ENCODE peak calls at places on chromosomes 11 and 22, in nine cellular contexts. E is SK-N-SH, N is pancreas, L is fibroblast of lung, H is cardiac muscle cell, F is colonic mucosa, K is adrenal gland, D is psoas muscle, A is left lung. Q is an unnamed sample.

GRCh38 chr11:65504671-65505433 is 6.0 kb downstream of the MALAT1 start:
- DNase-seq in H (no peak), N (no peak), D (no peak), F (no peak), A (no peak), L (peak), E (no peak), K (peak), Q (no peak)

GRCh38 chr22:33853200-33854097 is 66.8 kb downstream of the LARGE1 start:
- DNase-seq in E (peak), L (peak), A (no peak), D (peak), N (peak), K (peak), F (peak), H (peak), Q (peak)

GRCh38 chr11:117936973-117937372 is 7.8 kb upstream of the TMPRSS13 start:
- DNase-seq in H (no peak), L (no peak), N (no peak), E (no peak), D (no peak), A (no peak), F (no peak), K (no peak), Q (no peak)

GRCh38 chr22:45878901-45879551 is 97.9 kb downstream of the WNT7B start:
- DNase-seq in F (no peak), D (no peak), L (no peak), N (no peak), A (peak), E (no peak), H (no peak), K (no peak), Q (peak)

GRCh38 chr11:14414470-14415461 is 55.8 kb upstream of the RRAS2 start:
- DNase-seq in H (no peak), L (peak), N (no peak), E (no peak), K (no peak), A (no peak), F (no peak), D (no peak), Q (no peak)

GRCh38 chr11:110951609-110952008 is 239.4 kb upstream of the ARHGAP20 start:
- DNase-seq in D (no peak), K (no peak), A (no peak), E (no peak), L (no peak), N (no peak), F (no peak), H (no peak), Q (no peak)

GRCh38 chr11:36400768-36401455 is 104.8 kb downstream of the PRR5L start:
- DNase-seq in K (no peak), D (no peak), N (no peak), E (no peak), H (no peak), L (no peak), A (peak), F (no peak), Q (no peak)

GRCh38 chr11:134660416-134660815 is 248.4 kb upstream of the B3GAT1 start:
- DNase-seq in A (no peak), K (no peak), H (no peak), L (no peak), N (no peak), F (no peak), D (no peak), E (no peak), Q (no peak)

GRCh38 chr22:23075525-23076216 is 5.4 kb downstream of the GNAZ start:
- DNase-seq in H (no peak), L (no peak), E (no peak), F (no peak), N (no peak), A (peak), K (peak), D (peak), Q (no peak)

GRCh38 chr11:75276696-75277095 is 36.1 kb downstream of the TPBGL start:
- DNase-seq in E (no peak), L (no peak), K (no peak), H (no peak), N (no peak), F (no peak), A (no peak), D (no peak), Q (no peak)

GRCh38 chr22:26330971-26331625 is 98.0 kb upstream of the ASPHD2 start:
- DNase-seq in K (peak), D (no peak), A (no peak), N (peak), E (peak), L (peak), F (peak), H (peak), Q (no peak)

GRCh38 chr22:30474683-30475424 is 3.0 kb upstream of the SEC14L3 start:
- DNase-seq in E (no peak), F (no peak), N (peak), A (no peak), D (no peak), H (no peak), K (no peak), L (no peak), Q (no peak)

GRCh38 chr11:46248270-46249102 is 29.0 kb upstream of the CREB3L1 start:
- DNase-seq in D (no peak), N (no peak), F (no peak), H (no peak), E (no peak), K (peak), A (no peak), L (peak), Q (no peak)

GRCh38 chr22:44448271-44448780 is 49.7 kb downstream of the RTL6 start:
- DNase-seq in L (peak), A (peak), K (peak), F (no peak), N (no peak), E (peak), D (peak), H (no peak), Q (no peak)

GRCh38 chr11:69207165-69207889 is 51.6 kb downstream of the SMIM38 start:
- DNase-seq in D (no peak), N (no peak), A (no peak), H (no peak), L (no peak), E (no peak), F (no peak), K (no peak), Q (peak)

GRCh38 chr11:134330611-134331564 is 900 bp upstream of the GLB1L2 start:
- DNase-seq in H (no peak), L (no peak), N (no peak), K (no peak), A (no peak), F (no peak), D (no peak), E (no peak), Q (no peak)

GRCh38 chr11:114892381-114893197 is 214.3 kb downstream of the NXPE2 start:
- DNase-seq in N (no peak), K (no peak), H (no peak), D (no peak), F (peak), A (no peak), L (no peak), E (peak), Q (no peak)

GRCh38 chr11:2595205-2595604 is 104.6 kb downstream of the KCNQ1OT1 start:
- DNase-seq in A (no peak), D (no peak), K (no peak), H (no peak), F (no peak), E (no peak), N (no peak), L (no peak), Q (no peak)

GRCh38 chr11:12122083-12122482 is 11.7 kb downstream of the MICAL2 start:
- DNase-seq in E (no peak), N (peak), H (no peak), K (no peak), A (no peak), L (no peak), D (no peak), F (no peak), Q (peak)

GRCh38 chr11:18013790-18014507 is 1.1 kb upstream of the SERGEF start:
- DNase-seq in N (no peak), D (no peak), L (no peak), H (peak), E (peak), F (peak), A (no peak), K (peak), Q (no peak)

GRCh38 chr11:37504925-37505324 is 906.9 kb upstream of the RAG2 start:
- DNase-seq in L (peak), D (no peak), H (no peak), A (no peak), E (no peak), F (no peak), N (no peak), K (no peak), Q (no peak)

GRCh38 chr11:113992459-113993105 is 17.7 kb downstream of the HTR3A start:
- DNase-seq in N (no peak), A (no peak), H (no peak), E (peak), F (no peak), L (no peak), K (no peak), D (no peak), Q (no peak)

GRCh38 chr11:9874466-9874865 is 210.6 kb downstream of the SWAP70 start:
- DNase-seq in E (no peak), K (no peak), D (no peak), F (no peak), L (no peak), N (no peak), A (no peak), H (no peak), Q (no peak)

GRCh38 chr11:111634981-111635705 is 32.9 kb downstream of the SIK2 start:
- DNase-seq in H (no peak), D (no peak), K (no peak), N (no peak), A (no peak), L (peak), F (no peak), E (no peak), Q (no peak)

GRCh38 chr11:109390752-109391151 is 31.2 kb upstream of the C11orf87 start:
- DNase-seq in D (no peak), A (no peak), K (no peak), H (no peak), F (no peak), L (no peak), E (no peak), N (no peak), Q (no peak)

GRCh38 chr11:117345039-117345438 is 17.4 kb downstream of the CEP164 start:
- DNase-seq in L (peak), D (no peak), A (no peak), K (no peak), H (no peak), N (no peak), F (no peak), E (no peak), Q (no peak)

GRCh38 chr11:69159153-69159850 is 3.6 kb downstream of the SMIM38 start:
- DNase-seq in K (no peak), A (no peak), L (no peak), E (no peak), H (no peak), N (no peak), D (no peak), F (no peak), Q (no peak)

GRCh38 chr11:7651700-7652099 is 21.6 kb downstream of the CYB5R2 start:
- DNase-seq in E (no peak), H (no peak), F (no peak), D (no peak), K (no peak), N (no peak), L (no peak), A (peak), Q (no peak)

GRCh38 chr11:40314327-40314726 is 1145.1 kb downstream of the LRRC4C start:
- DNase-seq in L (no peak), E (no peak), A (no peak), H (no peak), K (no peak), N (no peak), D (no peak), F (no peak), Q (no peak)

GRCh38 chr11:72774499-72774898 is 19.3 kb downstream of the STARD10 start:
- DNase-seq in F (peak), A (no peak), L (no peak), K (no peak), N (no peak), D (no peak), H (no peak), E (no peak), Q (no peak)

GRCh38 chr11:46050652-46051051 is 70.6 kb downstream of the PHF21A start:
- DNase-seq in E (no peak), F (no peak), A (no peak), D (no peak), L (no peak), K (no peak), H (no peak), N (no peak), Q (no peak)

GRCh38 chr11:57348052-57348451 is 9.9 kb downstream of the P2RX3 start:
- DNase-seq in F (no peak), E (no peak), N (no peak), K (no peak), D (no peak), H (no peak), L (no peak), A (no peak), Q (no peak)

GRCh38 chr11:73787051-73787642 is 527 bp upstream of the MRPL48 start:
- DNase-seq in N (no peak), D (no peak), E (no peak), A (no peak), H (no peak), L (no peak), F (no peak), K (no peak), Q (no peak)

GRCh38 chr11:111001091-111001430 is 244.5 kb upstream of the POU2AF2 start:
- DNase-seq in D (no peak), N (no peak), H (no peak), F (no peak), A (no peak), K (no peak), L (peak), E (no peak), Q (no peak)

GRCh38 chr22:46233231-46233630 is 16.9 kb downstream of the CDPF1 start:
- DNase-seq in K (peak), L (peak), D (peak), E (no peak), H (no peak), N (peak), A (no peak), F (no peak), Q (no peak)

GRCh38 chr11:15849265-15849664 is 507.1 kb downstream of the SOX6 start:
- DNase-seq in A (no peak), N (no peak), D (no peak), F (peak), E (no peak), L (no peak), K (no peak), H (peak), Q (no peak)

GRCh38 chr11:15848769-15849168 is 507.6 kb downstream of the SOX6 start:
- DNase-seq in A (no peak), L (no peak), N (no peak), K (no peak), F (no peak), H (no peak), E (no peak), D (no peak), Q (no peak)

GRCh38 chr11:15850992-15851615 is 505.2 kb downstream of the SOX6 start:
- DNase-seq in H (no peak), E (no peak), L (no peak), K (no peak), N (no peak), F (no peak), A (no peak), D (no peak), Q (no peak)

GRCh38 chr11:15854245-15854644 is 502.1 kb downstream of the SOX6 start:
- DNase-seq in D (no peak), K (no peak), N (no peak), F (no peak), E (no peak), L (no peak), A (no peak), H (no peak), Q (no peak)

DNA sequence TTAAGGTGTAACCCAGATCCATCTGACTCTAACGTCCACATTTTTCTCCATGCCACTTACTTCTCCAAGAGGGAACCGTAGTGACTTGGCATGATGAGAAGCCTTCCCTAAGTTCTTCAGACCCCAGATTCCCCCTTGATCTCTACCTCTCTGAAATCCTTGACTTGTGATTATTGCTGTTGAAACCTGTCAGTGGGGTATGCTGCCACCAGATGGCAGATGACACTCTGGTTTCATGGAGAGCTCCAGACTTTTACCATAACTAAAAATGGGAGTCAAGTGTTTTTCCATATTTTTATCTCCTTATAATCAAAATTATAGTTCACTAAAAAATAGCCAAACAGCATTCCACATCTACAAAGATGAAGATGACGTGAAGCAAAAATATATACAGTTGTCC is 504.2 kb downstream of the SOX6 start:
- DNase-seq in F (no peak), D (no peak), E (no peak), L (no peak), A (no peak), K (no peak), N (no peak), H (no peak), Q (no peak)
- TF ChIP-seq CTCF in F (peak), D (peak), E (peak), L (peak), A (peak), K (peak), N (no peak), H (peak), Q (peak)

GRCh38 chr22:42996646-42997365 is 18.1 kb downstream of the PACSIN2 start:
- DNase-seq in E (no peak), N (no peak), L (peak), D (no peak), A (no peak), K (peak), H (no peak), F (no peak), Q (no peak)

GRCh38 chr22:42993651-42994275 is 21.2 kb downstream of the PACSIN2 start:
- DNase-seq in L (peak), K (peak), H (no peak), N (no peak), E (no peak), D (no peak), F (no peak), A (no peak), Q (no peak)

GRCh38 chr22:42992886-42993479 is 22.0 kb downstream of the PACSIN2 start:
- DNase-seq in K (no peak), E (no peak), H (no peak), N (no peak), L (no peak), D (no peak), F (no peak), A (no peak), Q (no peak)

GRCh38 chr22:42994276-42994916 is 20.6 kb downstream of the PACSIN2 start:
- DNase-seq in K (peak), L (no peak), H (no peak), A (no peak), E (no peak), N (no peak), F (no peak), D (no peak), Q (no peak)

DNA sequence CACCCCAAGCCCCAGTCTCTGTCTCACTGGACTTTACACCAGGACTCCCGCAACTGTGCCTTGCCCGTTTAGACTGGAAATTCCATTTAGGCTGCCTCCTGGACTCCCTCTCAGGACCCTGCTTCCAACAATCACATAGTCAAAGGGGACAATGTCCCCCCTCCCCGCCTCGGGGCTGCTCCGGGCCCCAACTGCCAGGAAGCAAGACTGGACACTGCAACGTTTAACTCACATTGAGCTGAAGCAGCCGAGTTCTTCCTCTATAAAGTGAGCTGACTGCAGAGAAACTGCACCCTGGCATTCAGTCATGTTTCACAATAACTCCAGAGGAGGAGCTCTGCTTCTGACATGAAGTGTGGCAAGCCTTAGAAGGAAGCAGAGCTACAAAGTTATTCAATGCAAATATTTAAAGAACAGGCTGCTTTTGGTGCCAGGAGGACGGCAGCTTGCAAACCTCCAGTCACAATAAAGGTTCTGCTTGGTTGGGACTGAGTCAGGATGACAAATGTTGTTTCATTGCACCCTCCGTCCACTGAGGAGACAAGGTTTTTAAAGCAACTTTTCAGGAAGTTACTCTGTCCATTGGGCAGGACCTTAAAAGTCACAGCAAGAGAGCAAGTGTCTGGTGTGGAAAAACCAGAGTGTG is 19.9 kb downstream of the PACSIN2 start:
- DNase-seq in K (peak), N (peak), L (peak), D (no peak), F (peak), H (peak), E (no peak), A (peak), Q (peak)
- H3K27ac ChIP-seq in K (peak), N (peak), L (peak), D (peak), F (peak), H (peak), E (peak), A (peak), Q (peak)

GRCh38 chr11:85752890-85753581 is 57.9 kb downstream of the SYTL2 start:
- DNase-seq in D (no peak), E (no peak), H (no peak), F (peak), N (no peak), A (no peak), K (peak), L (no peak), Q (no peak)
- H3K4me3 ChIP-seq in D (no peak), E (no peak), H (no peak), F (no peak), N (no peak), A (no peak), K (no peak), L (no peak), Q (no peak)

DNA sequence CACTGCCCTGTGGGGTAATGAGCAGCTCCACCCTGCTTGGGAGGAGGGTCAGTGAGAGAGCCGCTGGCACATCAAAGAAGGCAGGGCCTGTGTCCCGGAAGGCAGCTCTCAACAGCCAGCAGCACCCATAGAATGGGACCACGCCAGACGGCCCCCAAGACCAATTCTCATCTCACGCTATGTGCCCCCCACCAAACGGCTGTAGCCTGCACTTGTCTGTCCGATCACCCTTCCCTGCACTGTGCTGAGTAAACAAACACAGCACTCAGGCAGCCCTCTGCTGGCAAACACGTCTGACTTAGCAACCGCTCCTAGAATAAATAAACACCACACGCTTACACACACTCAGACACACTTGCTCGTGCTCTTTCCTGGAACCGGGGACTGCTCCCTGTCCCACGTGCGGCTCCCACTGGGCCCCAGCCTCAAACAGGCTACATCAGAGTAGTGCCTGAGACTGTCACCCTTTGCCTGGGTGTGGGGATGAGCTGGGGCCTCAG is 53.2 kb upstream of the CDON start:
- DNase-seq in L (peak), D (peak), H (no peak), E (peak), A (peak), K (no peak), F (peak), N (peak), Q (peak)
- TF ChIP-seq CTCF in L (peak), D (peak), H (peak), E (no peak), A (no peak), K (no peak), F (no peak), N (no peak), Q (peak)

GRCh38 chr22:37533995-37534394 is 14.8 kb upstream of the CARD10 start:
- DNase-seq in H (no peak), N (no peak), L (peak), K (no peak), E (no peak), A (no peak), D (no peak), F (no peak), Q (no peak)
- H3K27ac ChIP-seq in H (no peak), N (no peak), L (no peak), K (no peak), E (peak), A (no peak), D (no peak), F (no peak), Q (no peak)